ENCODE peak calls at places on chromosomes 5 and 9, in four cellular contexts. D is astrocyte, F is HCT116, N is stomach. I is an unnamed sample.

GRCh38 chr9:96376926-96377874 is 6.3 kb downstream of the SLC35D2 start:
- DNase-seq in D (peak), F (no peak), N (no peak), I (peak)

GRCh38 chr5:154627711-154628678 is 127.2 kb upstream of the LARP1 start:
- DNase-seq in D (no peak), F (no peak), N (no peak), I (no peak)

GRCh38 chr5:132506094-132506692 is 15.6 kb upstream of the IRF1 start:
- DNase-seq in D (peak), F (peak), N (no peak), I (peak)

GRCh38 chr9:130698514-130698913 is 4.9 kb downstream of the EXOSC2 start:
- DNase-seq in D (peak), F (no peak), N (no peak), I (peak)

GRCh38 chr5:170740586-170741205 is 42.8 kb upstream of the GABRP start:
- DNase-seq in D (no peak), F (no peak), N (no peak), I (no peak)

GRCh38 chr9:120109242-120109641 is 470.7 kb downstream of the CDK5RAP2 start:
- DNase-seq in D (no peak), F (peak), N (no peak), I (no peak)

GRCh38 chr5:149500922-149501582 is 50.2 kb downstream of the CSNK1A1 start:
- DNase-seq in D (peak), F (no peak), N (no peak), I (peak)

GRCh38 chr5:113199122-113199905 is 222.7 kb downstream of the DCP2 start:
- DNase-seq in D (peak), F (no peak), N (no peak), I (peak)

GRCh38 chr5:157088342-157088990 is 20.4 kb downstream of the HAVCR2 start:
- DNase-seq in D (no peak), F (no peak), N (no peak), I (no peak)

GRCh38 chr5:141208478-141208877 is at the start of gene PCDHB12:
- DNase-seq in D (no peak), F (no peak), N (no peak), I (peak)

GRCh38 chr5:73299017-73299630 is 126.1 kb downstream of the TMEM174 start:
- DNase-seq in D (no peak), F (no peak), N (no peak), I (no peak)

GRCh38 chr5:181186902-181187499 is 18.0 kb downstream of the TRIM7 start:
- DNase-seq in D (no peak), F (no peak), N (no peak), I (no peak)

GRCh38 chr5:135055385-135055784 is 21.4 kb upstream of the PITX1 start:
- DNase-seq in D (no peak), F (no peak), N (no peak), I (no peak)

GRCh38 chr9:20513126-20513913 is 109.0 kb downstream of the MLLT3 start:
- DNase-seq in D (peak), F (no peak), N (no peak), I (no peak)

GRCh38 chr5:132787076-132787475 is 10.0 kb upstream of the SEPTIN8 start:
- DNase-seq in D (peak), F (no peak), N (no peak), I (no peak)

GRCh38 chr5:102554728-102555127 is 55.9 kb upstream of the SLCO6A1 start:
- DNase-seq in D (no peak), F (peak), N (no peak), I (peak)
- TF ChIP-seq CTCF in D (no peak), F (peak), N (no peak), I (peak)

GRCh38 chr9:83062653-83063527 is at the start of gene RASEF:
- DNase-seq in D (peak), F (no peak), N (peak), I (no peak)
- TF ChIP-seq CTCF in D (no peak), F (no peak), N (no peak), I (no peak)

GRCh38 chr5:34916518-34916917 is 1.0 kb downstream of the BRIX1 start:
- DNase-seq in D (no peak), F (no peak), N (no peak), I (no peak)

GRCh38 chr5:34918025-34918424 is 2.5 kb downstream of the BRIX1 start:
- DNase-seq in D (no peak), F (no peak), N (no peak), I (no peak)

GRCh38 chr5:34915856-34916192 is 313 bp downstream of the BRIX1 start:
- DNase-seq in D (no peak), F (no peak), N (no peak), I (no peak)

GRCh38 chr5:34915139-34915855 is at the start of the genes BRIX1 and RAD1:
- DNase-seq in D (peak), F (peak), N (peak), I (peak)

DNA sequence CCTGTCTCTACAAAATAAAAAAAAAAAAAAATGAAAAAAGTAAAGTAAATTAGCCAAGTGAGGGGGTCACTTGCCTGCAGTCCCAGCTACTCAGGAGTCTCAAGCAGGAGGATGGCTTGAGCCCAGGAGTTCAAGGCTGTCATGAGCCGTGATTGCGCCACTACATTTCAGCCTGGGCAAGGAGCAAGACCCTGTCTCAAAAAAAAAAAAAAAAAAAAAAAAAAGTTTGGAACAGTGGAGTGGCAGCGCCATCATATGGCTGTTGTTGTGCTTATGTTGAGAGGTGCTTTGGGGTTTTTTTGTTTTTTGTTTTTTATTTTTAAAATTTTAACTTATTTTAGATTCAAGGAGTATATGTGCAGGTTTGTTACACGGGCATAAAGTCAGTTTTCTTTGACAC is 3.6 kb downstream of the BRIX1 start:
- DNase-seq in D (no peak), F (no peak), N (no peak), I (no peak)
- TF ChIP-seq CTCF in D (peak), F (peak), N (no peak), I (peak)

GRCh38 chr9:16501098-16501663 is 369.3 kb downstream of the BNC2 start:
- DNase-seq in D (peak), F (no peak), N (no peak), I (peak)

GRCh38 chr9:16501726-16502125 is 368.7 kb downstream of the BNC2 start:
- DNase-seq in D (peak), F (no peak), N (no peak), I (no peak)

GRCh38 chr9:16499866-16500265 is 370.6 kb downstream of the BNC2 start:
- DNase-seq in D (no peak), F (no peak), N (no peak), I (no peak)

DNA sequence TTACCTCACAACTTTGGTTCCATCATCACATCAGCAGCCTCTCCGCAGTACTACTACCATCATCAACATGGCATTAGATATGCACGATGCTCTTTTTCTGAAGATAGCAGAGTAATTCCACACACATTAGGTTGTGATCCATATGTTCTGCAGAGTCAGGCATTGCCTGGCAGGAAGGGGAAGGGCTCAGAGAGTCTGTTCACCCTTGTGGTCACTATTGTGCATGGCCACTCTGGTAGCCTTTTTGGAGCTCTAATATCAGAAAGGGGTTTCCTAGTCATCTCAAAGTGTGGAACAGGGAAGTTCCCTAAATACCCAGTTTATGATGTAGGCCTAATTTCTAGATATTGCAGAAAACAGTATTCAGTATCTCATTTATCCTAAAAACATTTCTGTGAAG is 373.6 kb downstream of the BNC2 start:
- DNase-seq in D (no peak), F (no peak), N (no peak), I (no peak)
- TF ChIP-seq CTCF in D (no peak), F (no peak), N (no peak), I (no peak)

DNA sequence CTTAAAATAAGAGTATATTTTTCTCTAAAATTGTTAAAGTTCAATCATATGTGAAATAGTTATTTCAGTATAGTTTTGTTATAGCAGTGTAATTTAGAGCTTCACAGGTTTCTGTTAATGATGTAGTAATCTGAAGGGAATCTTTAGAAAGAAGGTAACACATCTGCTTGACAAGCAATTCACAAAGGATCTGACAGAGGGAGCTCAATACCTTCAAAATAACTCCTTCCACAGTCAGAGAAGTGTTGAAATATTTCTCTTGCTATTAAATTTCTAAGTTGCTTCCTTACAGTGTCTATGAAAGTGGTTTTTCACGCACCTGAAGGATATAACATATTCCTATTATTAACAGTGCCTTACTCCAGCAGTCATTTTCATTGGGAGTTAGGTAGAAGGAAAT is 44.9 kb downstream of the SLC25A51 start:
- DNase-seq in D (no peak), F (no peak), N (no peak), I (peak)
- TF ChIP-seq CTCF in D (no peak), F (peak), N (no peak), I (peak)

GRCh38 chr9:12640866-12641636 is 52.1 kb upstream of the TYRP1 start:
- DNase-seq in D (no peak), F (no peak), N (no peak), I (no peak)

GRCh38 chr9:12643686-12644085 is 49.5 kb upstream of the TYRP1 start:
- DNase-seq in D (no peak), F (no peak), N (no peak), I (peak)

DNA sequence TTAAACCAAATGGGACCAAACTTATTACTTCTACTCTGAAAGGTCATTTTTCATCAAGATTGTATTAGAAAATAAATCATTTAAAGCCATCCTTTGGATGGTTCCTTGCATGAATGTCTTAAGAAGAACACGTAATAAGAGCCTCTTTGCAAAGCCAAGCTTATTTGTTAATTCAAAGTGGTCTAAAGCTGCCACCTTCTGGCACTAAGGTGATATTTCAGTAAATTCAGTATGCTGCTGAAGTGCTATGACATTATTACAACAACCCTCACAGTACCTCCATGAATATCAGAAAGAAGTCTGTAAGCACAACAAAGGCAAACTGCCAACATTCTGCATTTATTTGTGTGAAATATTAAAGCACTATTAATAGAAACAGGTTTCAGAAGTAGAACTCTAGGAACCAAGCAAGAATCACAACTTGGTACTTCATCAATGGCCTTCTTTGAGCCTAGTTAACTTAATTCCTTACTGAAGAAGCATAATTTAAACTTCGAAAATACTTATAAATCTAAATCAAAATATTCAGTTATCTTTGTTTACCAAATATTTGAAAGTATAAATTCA is 53.1 kb upstream of the TYRP1 start:
- DNase-seq in D (peak), F (peak), N (no peak), I (peak)
- TF ChIP-seq CTCF in D (peak), F (peak), N (no peak), I (peak)

GRCh38 chr5:167375125-167375524 is 916.3 kb upstream of the WWC1 start:
- DNase-seq in D (no peak), F (no peak), N (no peak), I (no peak)
- TF ChIP-seq CTCF in D (no peak), F (no peak), N (no peak), I (no peak)

DNA sequence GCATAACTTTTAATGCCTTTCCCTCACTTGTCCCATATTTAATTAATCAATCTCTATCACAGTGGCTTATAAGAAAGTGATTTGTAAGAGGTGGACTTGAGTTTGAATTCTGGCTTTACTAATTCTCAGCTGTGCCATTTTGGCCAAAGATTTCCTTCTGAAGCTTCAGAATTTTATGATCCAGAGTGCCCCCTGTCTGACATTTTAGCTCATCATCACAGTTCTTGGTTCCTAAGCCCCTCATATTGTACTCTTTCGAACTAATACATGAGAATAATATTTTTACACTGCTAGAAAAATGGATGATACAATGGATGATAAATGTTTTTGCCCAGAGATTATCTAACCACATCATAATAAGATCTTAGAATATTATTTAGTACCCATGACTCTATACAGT is 1014.1 kb downstream of the PTPRD start:
- DNase-seq in D (no peak), F (no peak), N (no peak), I (no peak)
- TF ChIP-seq CTCF in D (no peak), F (no peak), N (no peak), I (no peak)

GRCh38 chr9:134781895-134782294 is 98.7 kb upstream of the FCN2 start:
- DNase-seq in D (no peak), F (no peak), N (no peak), I (no peak)
- TF ChIP-seq CTCF in D (peak), F (peak), N (no peak), I (peak)

GRCh38 chr9:114914139-114914538 is 16.3 kb downstream of the TNFSF8 start:
- DNase-seq in D (no peak), F (no peak), N (no peak), I (no peak)
- TF ChIP-seq CTCF in D (no peak), F (peak), N (no peak), I (peak)

I was measured in fibroblast of pulmonary artery.